ENCODE peak calls at places on chromosome 15, in five cellular contexts. A is pancreas, S is cardiac muscle cell, Q is upper lobe of left lung, F is A549. U is an unnamed sample. For H3K4me1, the result is how much of the 10 kb centered on the place peaks cover.

GRCh38 chr15:67918205-67918861 is 78.5 kb upstream of the RNU6-1 start:
- DNase-seq in F (no peak), A (no peak), S (no peak), Q (peak), U (no peak)

GRCh38 chr15:100879046-100879445 is 585 bp upstream of the ALDH1A3 start:
- DNase-seq in A (no peak), S (peak), F (peak), Q (no peak), U (no peak)

GRCh38 chr15:95910643-95911212 is 419.8 kb upstream of the NR2F2 start:
- DNase-seq in A (no peak), S (no peak), F (no peak), Q (no peak), U (no peak)

GRCh38 chr15:79341361-79341760 is 30.4 kb downstream of the TMED3 start:
- DNase-seq in Q (no peak), F (no peak), A (no peak), S (peak), U (no peak)

GRCh38 chr15:69265347-69265955 is 33.3 kb upstream of the PAQR5 start:
- DNase-seq in Q (no peak), A (no peak), F (peak), S (peak), U (no peak)

GRCh38 chr15:96487245-96487644 is 156.7 kb downstream of the NR2F2 start:
- DNase-seq in S (no peak), F (no peak), A (no peak), Q (no peak), U (no peak)

GRCh38 chr15:43370310-43370974 is 401 bp downstream of the ZSCAN29 start:
- DNase-seq in A (peak), S (peak), Q (peak), F (no peak), U (no peak)

GRCh38 chr15:57134877-57135276 is 216.4 kb downstream of the TCF12 start:
- DNase-seq in F (no peak), S (peak), Q (no peak), A (no peak), U (no peak)

GRCh38 chr15:50166216-50166615 is 15.8 kb upstream of the SLC27A2 start:
- DNase-seq in S (peak), A (no peak), Q (no peak), F (peak), U (no peak)

GRCh38 chr15:99482993-99483392 is 82.8 kb upstream of the MEF2A start:
- DNase-seq in F (peak), Q (no peak), S (no peak), A (no peak), U (no peak)

GRCh38 chr15:59685737-59686297 is 3.3 kb downstream of the BNIP2 start:
- DNase-seq in F (no peak), Q (no peak), S (peak), A (no peak), U (no peak)

GRCh38 chr15:80776420-80777045 is 2.6 kb upstream of the CEMIP start:
- DNase-seq in S (peak), F (peak), Q (no peak), A (peak), U (no peak)

GRCh38 chr15:83114305-83114704 is 6.9 kb downstream of the TM6SF1 start:
- DNase-seq in Q (no peak), S (no peak), F (no peak), A (no peak), U (no peak)

GRCh38 chr15:90154246-90154645 is 46.9 kb upstream of the SEMA4B start:
- DNase-seq in Q (no peak), A (no peak), S (no peak), F (no peak), U (no peak)

GRCh38 chr15:79455943-79456342 is 23.8 kb downstream of the MINAR1 start:
- DNase-seq in Q (no peak), A (no peak), S (no peak), F (no peak), U (no peak)

GRCh38 chr15:80002267-80002666 is 31.3 kb upstream of the BCL2A1 start:
- DNase-seq in F (no peak), Q (no peak), A (no peak), S (no peak), U (no peak)

GRCh38 chr15:89244512-89244869 is 712 bp downstream of the FANCI start:
- DNase-seq in Q (no peak), S (no peak), A (no peak), F (no peak), U (no peak)

GRCh38 chr15:38688761-38689160 is 124.1 kb upstream of the RASGRP1 start:
- DNase-seq in F (no peak), Q (no peak), A (no peak), S (no peak), U (no peak)

GRCh38 chr15:42584031-42584765 is 8.8 kb downstream of the STARD9 start:
- DNase-seq in A (no peak), F (no peak), Q (no peak), S (no peak), U (no peak)

GRCh38 chr15:58598829-58599210 is 150.7 kb downstream of the ADAM10 start:
- DNase-seq in A (no peak), F (no peak), S (no peak), Q (no peak), U (no peak)

GRCh38 chr15:71716990-71717389 is 93.4 kb upstream of the NR2E3 start:
- DNase-seq in Q (no peak), F (no peak), S (peak), A (no peak), U (no peak)

GRCh38 chr15:100457201-100457600 is 71.5 kb downstream of the CERS3 start:
- DNase-seq in S (peak), Q (no peak), F (no peak), A (no peak), U (no peak)

GRCh38 chr15:57537072-57537471 is 54.6 kb upstream of the MYZAP start:
- DNase-seq in A (peak), Q (no peak), S (peak), F (peak), U (peak)

GRCh38 chr15:34791701-34792100 is 3.6 kb downstream of the ACTC1 start:
- DNase-seq in S (no peak), F (no peak), A (no peak), Q (no peak), U (no peak)

GRCh38 chr15:33067456-33067855 is 127.1 kb downstream of the FMN1 start:
- DNase-seq in S (peak), Q (no peak), F (no peak), A (no peak), U (no peak)

GRCh38 chr15:44726136-44726535 is 10.2 kb upstream of the TRIM69 start:
- DNase-seq in S (peak), F (no peak), A (no peak), Q (no peak), U (no peak)

GRCh38 chr15:44729394-44729913 is 6.9 kb upstream of the TRIM69 start:
- DNase-seq in A (no peak), Q (no peak), F (no peak), S (peak), U (no peak)

GRCh38 chr15:44726568-44727461 is 9.5 kb upstream of the TRIM69 start:
- DNase-seq in S (peak), F (peak), Q (no peak), A (no peak), U (no peak)

GRCh38 chr15:44728576-44729393 is 7.5 kb upstream of the TRIM69 start:
- DNase-seq in F (peak), Q (peak), A (peak), S (peak), U (peak)

GRCh38 chr15:44727462-44728231 is 8.7 kb upstream of the TRIM69 start:
- DNase-seq in A (no peak), Q (no peak), F (no peak), S (no peak), U (no peak)
- H3K4me1 ChIP-seq in A (under half), Q (half or more), F (under half), S (under half), U (under half)

DNA sequence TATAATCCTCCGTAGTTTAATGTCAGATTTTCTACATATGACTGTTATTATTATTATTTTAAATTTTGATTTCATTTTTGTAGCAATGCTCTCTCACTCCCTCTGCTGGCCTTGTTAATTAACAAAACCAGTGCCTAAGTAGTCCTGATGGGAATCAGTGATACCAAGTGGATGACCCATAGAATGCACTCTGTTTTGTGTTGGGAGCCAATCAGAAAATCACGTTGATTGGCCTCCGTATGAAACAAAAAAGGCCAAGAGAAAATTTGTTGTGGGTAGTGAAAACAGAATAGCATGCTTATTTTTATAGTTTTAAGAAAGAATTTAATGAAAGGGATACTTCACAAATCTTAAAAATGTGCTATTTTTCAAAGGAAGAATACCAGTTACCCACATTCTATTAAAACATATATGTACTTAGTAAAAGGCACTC is 34.4 kb upstream of the MEIS2 start:
- DNase-seq in A (no peak), Q (no peak), F (peak), S (peak), U (no peak)
- H3K4me1 ChIP-seq in A (under half), Q (under half), F (under half), S (under half), U (under half)

DNA sequence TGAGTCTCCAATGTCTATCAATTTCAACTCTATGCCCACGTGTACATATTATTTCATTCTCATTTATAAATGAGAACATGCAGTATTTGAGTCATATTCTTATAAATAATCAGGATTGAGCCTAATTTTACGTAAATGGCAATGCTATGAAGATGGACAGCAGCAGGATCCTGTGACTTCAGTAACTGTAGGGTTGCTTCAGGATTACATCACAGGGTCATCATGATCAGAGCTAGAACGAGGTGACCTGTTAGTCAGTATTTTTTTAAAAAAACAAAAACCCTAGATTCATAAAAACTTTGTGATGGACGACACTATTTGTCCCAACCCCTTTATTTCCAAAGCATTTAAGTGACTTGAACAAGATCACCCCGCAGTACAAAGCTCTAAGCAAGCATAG is 21.8 kb downstream of the SHC4 start:
- DNase-seq in F (no peak), S (no peak), A (no peak), Q (no peak), U (no peak)
- H3K4me1 ChIP-seq in F (under half), S (under half), A (under half), Q (under half), U (under half)

GRCh38 chr15:66497502-66498455 is at the start of gene SNAPC5:
- DNase-seq in A (peak), Q (peak), F (peak), S (peak), U (peak)

GRCh38 chr15:66494262-66494661 is 3.3 kb downstream of the SNAPC5 start:
- DNase-seq in Q (no peak), F (no peak), A (no peak), S (no peak), U (no peak)

GRCh38 chr15:66496951-66497501 is 536 bp downstream of the SNAPC5 start:
- DNase-seq in S (no peak), Q (no peak), A (no peak), F (peak), U (no peak)

GRCh38 chr15:66502491-66502890 is 2.2 kb downstream of the RPL4 start:
- DNase-seq in S (no peak), A (no peak), Q (no peak), F (no peak), U (no peak)

GRCh38 chr15:66498501-66499386 is 1.2 kb upstream of the SNAPC5 start:
- DNase-seq in A (no peak), Q (no peak), S (peak), F (peak), U (no peak)
- H3K4me1 ChIP-seq in A (under half), Q (under half), S (under half), F (half or more), U (under half)

DNA sequence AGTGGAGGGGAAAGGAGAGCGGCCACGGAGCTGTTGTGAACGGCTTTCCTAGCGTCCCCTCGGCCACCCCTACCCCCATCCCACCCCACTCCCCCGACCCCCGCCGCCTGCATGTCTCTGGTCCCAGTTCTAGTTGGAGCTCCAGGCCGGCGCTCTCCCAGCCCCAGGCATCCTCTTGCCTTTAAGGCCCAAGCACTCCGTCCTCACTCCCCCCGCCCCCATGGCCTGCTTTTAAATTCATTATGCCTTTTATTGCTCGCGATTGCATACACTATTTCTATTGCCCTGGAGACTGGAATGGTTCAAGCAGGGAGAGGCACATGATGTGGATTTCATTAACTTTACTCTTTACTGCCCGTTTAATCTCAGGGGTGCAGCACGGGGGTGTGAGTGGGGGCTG is 13.4 kb upstream of the CCDC33 start:
- DNase-seq in A (no peak), S (no peak), Q (no peak), F (no peak), U (no peak)
- H3K4me1 ChIP-seq in A (under half), S (half or more), Q (under half), F (under half), U (under half)

U was measured in ascending aorta.